ENCODE peak calls at places on chromosomes 2 and 18, in five cellular contexts. T, I, C, Y and B are unnamed samples. For H3K27me3 and H3K4me1, the result is how much of the 10 kb centered on the place peaks cover.

GRCh38 chr18:79782566-79783308 is 15.0 kb upstream of the KCNG2 start:
- DNase-seq in Y (no peak), T (no peak), C (no peak), I (no peak), B (no peak)

GRCh38 chr2:118123561-118124232 is 35.4 kb downstream of the INSIG2 start:
- DNase-seq in Y (peak), I (no peak), C (no peak), T (peak), B (no peak)

GRCh38 chr2:241067501-241068135 is 34.5 kb downstream of the MTERF4 start:
- DNase-seq in T (no peak), I (no peak), C (no peak), Y (no peak), B (no peak)

GRCh38 chr2:1678609-1679008 is 65.7 kb downstream of the PXDN start:
- DNase-seq in C (no peak), T (no peak), Y (no peak), I (no peak), B (no peak)

GRCh38 chr2:199765646-199766045 is 85.3 kb downstream of the FTCDNL1 start:
- DNase-seq in I (no peak), T (no peak), C (no peak), Y (no peak), B (no peak)

GRCh38 chr2:181812106-181812745 is 79.3 kb upstream of the ITPRID2 start:
- DNase-seq in Y (no peak), T (peak), I (no peak), C (no peak), B (no peak)

GRCh38 chr2:220191031-220191430 is 563.6 kb downstream of the SLC4A3 start:
- DNase-seq in I (no peak), C (no peak), Y (no peak), T (peak), B (no peak)

GRCh38 chr2:116842164-116842563 is 972.3 kb upstream of the DDX18 start:
- DNase-seq in C (no peak), T (no peak), Y (no peak), I (no peak), B (no peak)

GRCh38 chr18:77178559-77178958 is 46.0 kb upstream of the MBP start:
- DNase-seq in C (no peak), T (no peak), I (no peak), Y (no peak), B (no peak)

GRCh38 chr2:231673348-231673770 is 35.0 kb upstream of the PTMA start:
- DNase-seq in C (peak), T (no peak), Y (peak), I (peak), B (peak)

GRCh38 chr18:23738575-23738974 is 49.3 kb downstream of the LAMA3 start:
- DNase-seq in C (no peak), I (no peak), T (no peak), Y (no peak), B (no peak)

GRCh38 chr18:54679318-54680149 is 88.5 kb downstream of the DYNAP start:
- DNase-seq in I (peak), T (peak), C (peak), Y (no peak), B (no peak)

GRCh38 chr2:69964353-69964831 is 3.0 kb upstream of the ASPRV1 start:
- DNase-seq in Y (no peak), I (no peak), T (no peak), C (peak), B (no peak)

GRCh38 chr2:159202568-159203071 is 83.9 kb downstream of the WDSUB1 start:
- DNase-seq in T (peak), Y (peak), C (peak), I (peak), B (no peak)

GRCh38 chr2:180322781-180323180 is 315.7 kb upstream of the CWC22 start:
- DNase-seq in C (no peak), T (peak), I (no peak), Y (no peak), B (no peak)

GRCh38 chr2:210461401-210461800 is 15.2 kb downstream of the LANCL1 start:
- DNase-seq in Y (no peak), I (no peak), C (no peak), T (no peak), B (no peak)

GRCh38 chr2:104844813-104845551 is 8.9 kb upstream of the POU3F3 start:
- DNase-seq in C (no peak), Y (no peak), T (no peak), I (no peak), B (no peak)

GRCh38 chr18:46946656-46947282 is 29.4 kb downstream of the KATNAL2 start:
- DNase-seq in I (peak), Y (peak), T (peak), C (peak), B (no peak)

GRCh38 chr2:198782734-198783133 is 675.0 kb downstream of the SATB2 start:
- DNase-seq in I (no peak), T (no peak), Y (no peak), C (peak), B (no peak)

GRCh38 chr2:85911836-85912692 is 23.3 kb upstream of the ST3GAL5 start:
- DNase-seq in C (no peak), Y (no peak), T (peak), I (peak), B (no peak)

GRCh38 chr2:121565389-121566250 is 34.9 kb downstream of the RNU4ATAC start:
- DNase-seq in Y (no peak), C (no peak), I (no peak), T (no peak), B (no peak)

GRCh38 chr2:86443601-86444000 is 2.4 kb downstream of the KDM3A start:
- DNase-seq in C (no peak), I (no peak), T (no peak), Y (no peak), B (no peak)

GRCh38 chr2:148209598-148209997 is 188.7 kb downstream of the MBD5 start:
- DNase-seq in I (no peak), Y (no peak), T (no peak), C (no peak), B (peak)

GRCh38 chr18:80034068-80034851 is at the start of gene RBFA:
- DNase-seq in I (peak), T (peak), Y (peak), C (peak), B (peak)

GRCh38 chr2:235458839-235459273 is 35.0 kb upstream of the AGAP1 start:
- DNase-seq in C (no peak), Y (no peak), T (peak), I (no peak), B (peak)

GRCh38 chr2:204665244-204665643 is 120.0 kb downstream of the PARD3B start:
- DNase-seq in Y (no peak), C (no peak), I (peak), T (peak), B (peak)

GRCh38 chr2:223081789-223082188 is 29.8 kb downstream of the KCNE4 start:
- DNase-seq in Y (no peak), C (no peak), I (no peak), T (no peak), B (no peak)

GRCh38 chr2:169768262-169768995 is 30.2 kb upstream of the SSB start:
- DNase-seq in I (no peak), Y (no peak), T (no peak), C (peak), B (no peak)

GRCh38 chr2:96501471-96501874 is 3.7 kb downstream of the NEURL3 start:
- DNase-seq in I (no peak), C (no peak), Y (no peak), T (no peak), B (no peak)

GRCh38 chr18:5879479-5879882 is 15.8 kb downstream of the TMEM200C start:
- DNase-seq in Y (no peak), I (peak), C (no peak), T (peak), B (peak)

GRCh38 chr2:239274391-239275001 is 126.3 kb downstream of the HDAC4 start:
- DNase-seq in C (peak), I (peak), Y (peak), T (peak), B (no peak)
- H3K27me3 ChIP-seq in C (under half), I (under half), Y (under half), T (under half), B (under half)

GRCh38 chr2:55159752-55160151 is 72.3 kb downstream of the CLHC1 start:
- DNase-seq in T (no peak), C (no peak), Y (no peak), I (no peak), B (no peak)

GRCh38 chr2:55157474-55157884 is 74.6 kb downstream of the CLHC1 start:
- DNase-seq in T (peak), I (no peak), C (no peak), Y (no peak), B (no peak)

GRCh38 chr2:55156326-55156725 is 75.8 kb downstream of the CLHC1 start:
- DNase-seq in Y (peak), C (no peak), T (no peak), I (no peak), B (no peak)

GRCh38 chr2:55159037-55159651 is 72.9 kb downstream of the CLHC1 start:
- DNase-seq in C (no peak), I (no peak), T (no peak), Y (peak), B (no peak)

DNA sequence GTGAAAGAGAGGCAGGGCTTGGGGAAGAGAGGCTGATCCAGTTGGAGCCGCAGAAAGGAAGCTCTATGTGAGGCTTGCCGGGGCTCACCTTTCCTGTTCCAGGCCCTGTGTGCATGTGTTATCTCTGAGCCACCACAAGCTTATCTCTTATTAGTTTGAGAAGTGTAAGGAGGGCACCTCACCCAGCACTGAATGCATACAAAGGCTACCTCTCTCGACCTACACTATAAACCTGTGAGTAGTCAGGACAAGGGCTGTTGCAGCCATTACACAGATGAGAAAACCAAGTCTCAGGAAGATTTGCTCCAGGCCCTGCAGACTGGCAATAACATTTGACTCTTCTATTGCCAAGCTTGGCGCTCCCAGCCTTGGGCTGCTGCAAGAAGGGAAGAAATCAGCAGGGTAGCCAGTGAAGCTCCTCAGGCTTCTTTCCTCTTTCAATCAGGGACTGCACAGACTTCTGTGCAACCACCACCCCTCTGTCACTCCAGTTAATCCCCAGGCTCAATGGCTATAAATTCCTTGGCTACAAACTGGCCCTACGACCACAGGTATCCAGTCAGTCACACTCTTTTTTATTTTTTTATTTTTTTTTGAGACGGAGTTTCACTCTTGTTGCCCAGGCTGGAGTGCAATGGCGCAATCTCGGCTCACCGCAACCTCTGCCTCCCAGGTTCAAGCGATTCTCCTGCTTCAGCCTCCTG is 73.8 kb downstream of the CLHC1 start:
- DNase-seq in I (no peak), Y (no peak), T (no peak), C (no peak), B (peak)
- H3K4me1 ChIP-seq in I (under half), Y (under half), T (under half), C (under half), B (half or more)

GRCh38 chr2:29920130-29920577 is 1.2 kb downstream of the ALK start:
- DNase-seq in Y (no peak), C (peak), I (peak), T (peak), B (no peak)
- H3K27me3 ChIP-seq in Y (under half), C (under half), I (under half), T (under half), B (under half)

DNA sequence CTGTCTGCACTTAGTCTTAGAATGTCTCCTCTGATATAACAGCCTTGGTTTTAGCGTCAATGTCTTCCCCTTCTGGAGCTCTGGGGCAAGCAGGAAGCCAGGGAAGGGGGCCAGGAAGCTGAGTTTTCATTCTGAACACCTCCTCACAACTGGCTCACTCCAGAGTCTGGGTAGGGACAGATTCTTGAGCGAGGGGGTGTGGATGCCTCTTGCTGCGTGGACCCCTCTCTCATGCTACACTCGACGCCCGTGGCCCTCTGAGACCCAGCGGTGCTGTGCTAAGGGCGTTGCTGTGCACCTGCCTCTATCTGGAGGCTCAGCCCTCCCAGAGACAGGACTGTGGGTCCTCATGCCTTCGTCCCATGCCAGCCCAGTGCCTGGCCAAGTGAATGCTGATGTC is 99.7 kb downstream of the RNF144A start:
- DNase-seq in T (no peak), I (no peak), Y (no peak), C (no peak), B (no peak)
- H3K4me1 ChIP-seq in T (under half), I (under half), Y (under half), C (under half), B (under half)

GRCh38 chr2:110771549-110772382 is 39.4 kb downstream of the ACOXL start:
- DNase-seq in C (no peak), Y (no peak), I (no peak), T (no peak), B (no peak)

GRCh38 chr2:110770696-110771425 is 38.5 kb downstream of the ACOXL start:
- DNase-seq in T (peak), Y (no peak), I (no peak), C (no peak), B (no peak)

GRCh38 chr2:110770308-110770695 is 37.9 kb downstream of the ACOXL start:
- DNase-seq in Y (no peak), C (no peak), I (no peak), T (no peak), B (no peak)

GRCh38 chr2:110773470-110773921 is 41.1 kb downstream of the ACOXL start:
- DNase-seq in T (no peak), C (no peak), Y (no peak), I (no peak), B (no peak)

DNA sequence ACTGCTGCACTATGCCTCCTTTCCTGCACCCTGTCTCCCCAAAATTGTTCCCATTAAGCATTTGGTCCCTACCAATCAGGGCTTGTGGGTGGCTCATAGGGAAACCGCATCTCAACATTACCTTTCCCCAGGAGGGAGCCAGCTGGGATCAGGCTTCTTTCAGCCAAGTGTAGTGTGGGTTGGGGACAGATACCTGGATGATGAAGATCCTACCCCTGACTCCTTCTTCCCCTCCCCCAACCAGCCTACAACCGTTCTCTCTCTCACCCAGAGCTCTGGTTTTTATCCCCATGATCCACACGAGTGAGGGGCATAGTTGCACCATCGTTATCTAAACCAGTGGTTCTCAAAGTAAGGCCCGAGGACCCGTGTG is 40.0 kb downstream of the ACOXL start:
- DNase-seq in Y (no peak), I (no peak), C (no peak), T (no peak), B (no peak)
- H3K27me3 ChIP-seq in Y (under half), I (under half), C (under half), T (under half), B (under half)

DNA sequence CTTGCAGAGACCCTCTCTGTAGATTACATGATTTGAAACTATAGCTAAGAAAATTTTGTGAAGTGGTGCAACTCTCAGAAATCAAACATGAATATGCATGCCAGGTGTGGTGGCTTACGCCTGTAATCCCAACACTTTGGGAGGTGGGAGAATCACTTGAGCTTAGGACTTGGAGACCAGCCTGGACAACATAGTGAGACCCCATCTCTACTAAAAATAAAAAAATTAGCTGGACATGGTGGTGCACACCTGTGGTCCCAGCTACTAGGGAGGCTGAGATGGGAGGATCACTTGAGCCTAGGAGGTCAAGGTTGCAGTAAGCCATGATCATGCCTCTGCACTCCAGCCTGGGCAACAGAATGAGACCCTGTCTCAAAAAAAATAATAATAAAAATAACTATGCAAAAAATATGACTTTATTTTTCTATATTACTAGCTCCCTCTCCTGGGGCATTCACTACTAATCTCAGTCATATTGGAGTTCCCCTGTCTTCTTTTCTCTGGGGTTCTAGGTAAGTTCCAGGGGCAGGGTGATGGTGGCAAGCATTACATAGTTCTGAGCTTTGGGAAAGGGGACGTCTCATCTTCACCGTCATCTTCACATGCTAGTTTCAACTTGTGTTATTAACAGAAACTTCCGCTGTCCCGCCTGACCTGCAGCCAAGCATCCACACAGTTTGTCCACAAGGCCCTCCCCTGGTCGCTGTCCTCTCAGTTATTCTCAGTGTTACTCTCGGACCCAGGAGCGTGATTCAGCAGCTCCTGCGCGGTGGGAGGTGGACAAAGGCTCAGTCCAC is 96.8 kb upstream of the MBOAT2 start:
- DNase-seq in T (no peak), Y (no peak), C (no peak), I (no peak), B (no peak)
- H3K4me1 ChIP-seq in T (under half), Y (under half), C (under half), I (under half), B (under half)

GRCh38 chr2:186559370-186559769 is 30.5 kb upstream of the ITGAV start:
- DNase-seq in Y (no peak), I (no peak), T (no peak), C (no peak), B (no peak)
- H3K27me3 ChIP-seq in Y (under half), I (under half), T (under half), C (under half), B (under half)